ENCODE peak calls at places on chromosomes 6 and 20, in eight cellular contexts. X is stomach, G is OCI-LY7, B is aorta, C is neural progenitor cell, E is NT2/D1, Q is pancreas, O is heart right ventricle. U is an unnamed sample.

GRCh38 chr6:74645108-74645849 is 560.6 kb downstream of the COL12A1 start:
- DNase-seq in X (no peak), G (no peak), B (no peak), C (no peak), E (peak; percentile 9), Q (no peak), O (no peak), U (no peak)

GRCh38 chr6:114108119-114109002 is 137.4 kb upstream of the HDAC2 start:
- DNase-seq in X (peak; percentile 69), G (peak; percentile 41), B (peak; percentile 80), C (peak; percentile 84), E (peak; percentile 27), Q (peak; percentile 25), O (peak; percentile 49), U (peak; percentile 70)

GRCh38 chr20:41304002-41304401 is 13.5 kb downstream of the ZHX3 start:
- DNase-seq in X (no peak), G (no peak), B (no peak), C (no peak), E (no peak), Q (no peak), O (no peak), U (no peak)

GRCh38 chr20:5945963-5946362 is 4.4 kb downstream of the TRMT6 start:
- DNase-seq in X (no peak), G (no peak), B (no peak), C (no peak), E (no peak), Q (no peak), O (no peak), U (no peak)

GRCh38 chr6:83215131-83216047 is 22.2 kb downstream of the RWDD2A start:
- DNase-seq in X (peak; percentile 65), G (peak; percentile 81), B (no peak), C (peak; percentile 74), E (no peak), Q (peak; percentile 44), O (peak; percentile 21), U (peak; percentile 57)

GRCh38 chr20:18395544-18395943 is 71.3 kb downstream of the DZANK1 start:
- DNase-seq in X (no peak), G (peak; percentile 4), B (no peak), C (no peak), E (no peak), Q (no peak), O (no peak), U (no peak)

GRCh38 chr6:112443666-112444065 is 96.5 kb downstream of the RFPL4B start:
- DNase-seq in X (peak; percentile 25), G (no peak), B (no peak), C (no peak), E (no peak), Q (no peak), O (peak; percentile 52), U (no peak)

GRCh38 chr6:45488884-45489283 is 111.2 kb upstream of the SUPT3H start:
- DNase-seq in X (no peak), G (no peak), B (no peak), C (no peak), E (no peak), Q (no peak), O (no peak), U (no peak)

GRCh38 chr6:111337715-111338333 is 145.2 kb downstream of the REV3L start:
- DNase-seq in X (no peak), G (no peak), B (no peak), C (no peak), E (no peak), Q (no peak), O (no peak), U (no peak)

GRCh38 chr20:31968299-31969126 is 562 bp downstream of the XKR7 start:
- DNase-seq in X (peak; percentile 63), G (peak; percentile 74), B (peak; percentile 93), C (peak; percentile 96), E (peak; percentile 74), Q (peak; percentile 45), O (peak; percentile 82), U (peak; percentile 57)

GRCh38 chr20:53126185-53126584 is 154.0 kb downstream of the TSHZ2 start:
- DNase-seq in X (no peak), G (no peak), B (no peak), C (peak; percentile 20), E (no peak), Q (no peak), O (no peak), U (no peak)

GRCh38 chr20:1185781-1186334 is 1.1 kb upstream of the TMEM74B start:
- DNase-seq in X (peak; percentile 49), G (peak; percentile 45), B (no peak), C (peak; percentile 83), E (peak; percentile 47), Q (peak; percentile 23), O (peak; percentile 59), U (no peak)

GRCh38 chr6:137852346-137852745 is 14.7 kb upstream of the TNFAIP3 start:
- DNase-seq in X (no peak), G (no peak), B (no peak), C (no peak), E (no peak), Q (no peak), O (no peak), U (no peak)

GRCh38 chr20:56590888-56591287 is 38.2 kb upstream of the TFAP2C start:
- DNase-seq in X (no peak), G (no peak), B (peak; percentile 21), C (no peak), E (no peak), Q (no peak), O (no peak), U (no peak)

GRCh38 chr20:47455133-47456040 is 46.3 kb upstream of the NCOA3 start:
- DNase-seq in X (no peak), G (no peak), B (no peak), C (no peak), E (no peak), Q (no peak), O (no peak), U (no peak)

GRCh38 chr20:63021356-63022321 is 14.9 kb upstream of the BHLHE23 start:
- DNase-seq in X (no peak), G (no peak), B (peak; percentile 51), C (no peak), E (no peak), Q (no peak), O (peak; percentile 6), U (no peak)

GRCh38 chr20:63022501-63022900 is 15.7 kb upstream of the BHLHE23 start:
- DNase-seq in X (no peak), G (no peak), B (peak; percentile 32), C (no peak), E (no peak), Q (no peak), O (no peak), U (no peak)

GRCh38 chr20:63023071-63023835 is 16.5 kb upstream of the BHLHE23 start:
- DNase-seq in X (no peak), G (no peak), B (peak; percentile 64), C (no peak), E (no peak), Q (no peak), O (no peak), U (no peak)

GRCh38 chr20:63017826-63018411 is 11.2 kb upstream of the BHLHE23 start:
- DNase-seq in X (no peak), G (no peak), B (peak; percentile 71), C (no peak), E (no peak), Q (no peak), O (peak; percentile 11), U (no peak)

GRCh38 chr20:63020681-63021080 is 13.9 kb upstream of the BHLHE23 start:
- DNase-seq in X (no peak), G (no peak), B (peak; percentile 54), C (no peak), E (no peak), Q (no peak), O (no peak), U (no peak)
- H3K4me1 ChIP-seq in X (peaks cover 3% of the 10 kb centered on the region), G (no peaks in the 10 kb centered on the region), B (no peaks in the 10 kb centered on the region), C (peaks cover 3% of the 10 kb centered on the region), E (peaks cover 13% of the 10 kb centered on the region), Q (no peaks in the 10 kb centered on the region), O (peaks cover 4% of the 10 kb centered on the region), U (no peaks in the 10 kb centered on the region)

GRCh38 chr6:71289039-71289801 is 609 bp downstream of the OGFRL1 start:
- DNase-seq in X (no peak), G (peak; percentile 78), B (peak; percentile 79), C (peak; percentile 62), E (no peak), Q (peak; percentile 16), O (peak; percentile 50), U (no peak)

GRCh38 chr6:71288228-71289038 is at the start of gene OGFRL1:
- DNase-seq in X (peak; percentile 79), G (peak; percentile 92), B (peak; percentile 92), C (peak; percentile 86), E (no peak), Q (peak; percentile 66), O (peak; percentile 86), U (peak; percentile 71)

GRCh38 chr6:71287926-71288227 is 734 bp upstream of the OGFRL1 start:
- DNase-seq in X (no peak), G (no peak), B (no peak), C (no peak), E (no peak), Q (no peak), O (no peak), U (no peak)

GRCh38 chr6:71290611-71291010 is 2.0 kb downstream of the OGFRL1 start:
- DNase-seq in X (no peak), G (no peak), B (no peak), C (no peak), E (no peak), Q (no peak), O (no peak), U (no peak)

GRCh38 chr6:71289802-71290175 is 1.2 kb downstream of the OGFRL1 start:
- DNase-seq in X (no peak), G (no peak), B (no peak), C (no peak), E (no peak), Q (no peak), O (no peak), U (no peak)
- H3K4me1 ChIP-seq in X (peaks cover 50% of the 10 kb centered on the region), G (peaks cover 39% of the 10 kb centered on the region), B (no peaks in the 10 kb centered on the region), C (no peaks in the 10 kb centered on the region), E (no peaks in the 10 kb centered on the region), Q (peaks cover 27% of the 10 kb centered on the region), O (peaks cover 69% of the 10 kb centered on the region), U (peaks cover 7% of the 10 kb centered on the region)

GRCh38 chr20:50668326-50668725 is 23.0 kb downstream of the RIPOR3 start:
- DNase-seq in X (no peak), G (no peak), B (no peak), C (no peak), E (no peak), Q (no peak), O (no peak), U (no peak)
- H3K4me1 ChIP-seq in X (peaks cover 22% of the 10 kb centered on the region), G (peaks cover 16% of the 10 kb centered on the region), B (no peaks in the 10 kb centered on the region), C (no peaks in the 10 kb centered on the region), E (no peaks in the 10 kb centered on the region), Q (peaks cover 21% of the 10 kb centered on the region), O (peaks cover 5% of the 10 kb centered on the region), U (no peaks in the 10 kb centered on the region)

GRCh38 chr6:155314092-155314772 is at the start of gene TFB1M:
- DNase-seq in X (peak; percentile 99), G (peak; percentile 99), B (peak; percentile 99), C (peak; percentile 99), E (peak; percentile 95), Q (peak; percentile 98), O (peak; percentile 98), U (peak; percentile 99)

GRCh38 chr6:155316419-155316818 is 2.1 kb upstream of the TFB1M start:
- DNase-seq in X (no peak), G (no peak), B (no peak), C (no peak), E (no peak), Q (no peak), O (no peak), U (no peak)

GRCh38 chr6:155314773-155315515 is 660 bp upstream of the TFB1M start:
- DNase-seq in X (peak; percentile 64), G (peak; percentile 88), B (peak; percentile 75), C (no peak), E (no peak), Q (peak; percentile 56), O (peak; percentile 25), U (peak; percentile 63)

GRCh38 chr6:155317186-155317585 is 2.9 kb upstream of the TFB1M start:
- DNase-seq in X (no peak), G (peak; percentile 27), B (no peak), C (no peak), E (no peak), Q (no peak), O (no peak), U (no peak)

GRCh38 chr6:155315516-155315871 is 1.2 kb upstream of the TFB1M start:
- DNase-seq in X (no peak), G (peak; percentile 17), B (no peak), C (no peak), E (no peak), Q (no peak), O (no peak), U (no peak)
- H3K4me1 ChIP-seq in X (peaks cover 43% of the 10 kb centered on the region), G (peaks cover 41% of the 10 kb centered on the region), B (peaks cover 2% of the 10 kb centered on the region), C (no peaks in the 10 kb centered on the region), E (no peaks in the 10 kb centered on the region), Q (peaks cover 20% of the 10 kb centered on the region), O (peaks cover 7% of the 10 kb centered on the region), U (no peaks in the 10 kb centered on the region)